ENCODE peak calls at places on chromosomes 16 and 17, in nine cellular contexts. R, C, A, V, I, X, Z, M and H are unnamed samples.

GRCh38 chr16:85699628-85700027 is 10.9 kb upstream of the GINS2 start:
- DNase-seq in R (no peak), M (no peak), V (no peak), A (no peak), X (peak; percentile 76), Z (no peak), C (peak; percentile 35), I (no peak), H (peak; percentile 91)

GRCh38 chr16:86346034-86346433 is 164.3 kb upstream of the FOXF1 start:
- DNase-seq in R (no peak), M (no peak), C (no peak), A (no peak), V (no peak), Z (no peak), X (no peak), I (no peak), H (no peak)

GRCh38 chr17:34760931-34761500 is 181.6 kb downstream of the TMEM132E start:
- DNase-seq in V (no peak), Z (no peak), I (no peak), A (no peak), M (no peak), X (no peak), C (no peak), R (no peak), H (no peak)

GRCh38 chr16:11955713-11956123 is 9.3 kb upstream of the TNFRSF17 start:
- DNase-seq in A (no peak), I (no peak), M (no peak), X (no peak), R (no peak), C (peak; percentile 12), V (no peak), Z (no peak), H (peak; percentile 76)

GRCh38 chr17:76726766-76727718 is at the start of gene METTL23:
- DNase-seq in R (peak; percentile 87), X (peak; percentile 92), I (peak; percentile 88), V (peak; percentile 79), A (no peak), M (peak; percentile 87), C (peak; percentile 81), Z (no peak), H (no peak)

GRCh38 chr17:74282587-74283370 is 8.7 kb downstream of the DNAI2 start:
- DNase-seq in M (no peak), Z (no peak), I (no peak), X (no peak), C (peak; percentile 38), R (no peak), V (no peak), A (peak; percentile 69), H (no peak)

GRCh38 chr17:77670125-77670524 is 288.4 kb upstream of the TNRC6C start:
- DNase-seq in V (no peak), A (no peak), C (no peak), Z (no peak), X (no peak), M (no peak), R (no peak), I (no peak), H (no peak)

GRCh38 chr17:5510776-5511175 is 24.4 kb downstream of the MIS12 start:
- DNase-seq in A (no peak), Z (no peak), X (peak; percentile 71), R (no peak), C (no peak), M (no peak), V (no peak), I (no peak), H (no peak)

GRCh38 chr16:29899516-29900101 is at the start of gene SEZ6L2:
- DNase-seq in C (peak; percentile 94), X (peak; percentile 94), R (peak; percentile 62), A (no peak), I (peak; percentile 89), Z (peak; percentile 90), M (no peak), V (peak; percentile 82), H (peak; percentile 92)

GRCh38 chr16:2777231-2777902 is at the start of gene ELOB:
- DNase-seq in C (peak; percentile 79), V (peak; percentile 80), R (peak; percentile 80), X (peak; percentile 91), M (peak; percentile 90), I (peak; percentile 92), Z (peak; percentile 44), A (no peak), H (peak; percentile 88)

GRCh38 chr17:69711504-69711903 is 297.0 kb downstream of the MAP2K6 start:
- DNase-seq in A (no peak), Z (no peak), V (no peak), R (no peak), X (no peak), M (peak; percentile 23), C (no peak), I (no peak), H (no peak)

GRCh38 chr16:11006666-11007065 is 62.3 kb downstream of the CLEC16A start:
- DNase-seq in Z (no peak), I (no peak), R (no peak), C (no peak), X (no peak), V (no peak), A (no peak), M (no peak), H (no peak)

GRCh38 chr16:3625911-3626732 is 14.7 kb upstream of the SLX4 start:
- DNase-seq in Z (no peak), V (no peak), I (no peak), R (no peak), A (no peak), X (peak; percentile 43), C (no peak), M (no peak), H (no peak)

GRCh38 chr16:81634380-81635121 is 144.5 kb upstream of the PLCG2 start:
- DNase-seq in C (no peak), A (no peak), V (no peak), Z (no peak), X (no peak), I (no peak), M (no peak), R (peak; percentile 43), H (no peak)

GRCh38 chr16:311725-312124 is 28.8 kb downstream of the PDIA2 start:
- DNase-seq in A (no peak), X (no peak), C (no peak), Z (no peak), I (no peak), V (no peak), R (no peak), M (no peak), H (no peak)

GRCh38 chr16:53789159-53789558 is 85.2 kb downstream of the FTO start:
- DNase-seq in V (no peak), Z (no peak), A (no peak), C (no peak), X (no peak), M (no peak), R (no peak), I (no peak), H (no peak)

GRCh38 chr17:57407287-57408063 is 151.2 kb downstream of the MSI2 start:
- DNase-seq in Z (no peak), A (no peak), I (peak; percentile 29), M (peak; percentile 53), C (no peak), V (peak; percentile 69), R (no peak), X (no peak), H (no peak)

GRCh38 chr17:27551701-27552466 is 79.1 kb upstream of the LGALS9 start:
- DNase-seq in A (no peak), M (no peak), R (no peak), X (no peak), V (no peak), C (peak; percentile 93), I (no peak), Z (peak; percentile 75), H (peak; percentile 45)

DNA sequence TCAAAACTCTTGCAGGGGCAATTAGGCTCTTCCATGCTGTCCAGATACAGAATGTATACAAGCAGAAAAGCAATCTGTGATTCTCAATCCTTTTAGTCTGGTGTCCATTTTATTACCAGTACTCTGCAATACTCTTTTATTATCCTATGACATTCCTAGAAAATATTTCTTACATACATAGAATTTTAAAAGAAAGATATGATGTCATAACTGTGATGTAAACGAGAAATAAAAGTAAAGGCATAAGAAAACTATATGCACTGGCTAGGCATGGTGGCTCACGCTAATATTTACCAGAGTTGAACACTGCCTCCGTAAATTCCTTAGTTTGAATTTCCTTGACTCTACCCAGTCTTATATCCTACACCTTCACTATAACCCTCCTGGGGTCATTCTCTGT is 55.0 kb downstream of the EFCAB5 start:
- DNase-seq in X (no peak), I (no peak), Z (no peak), R (no peak), M (no peak), A (no peak), C (no peak), V (no peak), H (no peak)
- TF ChIP-seq POLR2A in X (no peak), I (no peak), Z (no peak), R (no peak), M (no peak), A (no peak), C (no peak), V (no peak), H (no peak)

DNA sequence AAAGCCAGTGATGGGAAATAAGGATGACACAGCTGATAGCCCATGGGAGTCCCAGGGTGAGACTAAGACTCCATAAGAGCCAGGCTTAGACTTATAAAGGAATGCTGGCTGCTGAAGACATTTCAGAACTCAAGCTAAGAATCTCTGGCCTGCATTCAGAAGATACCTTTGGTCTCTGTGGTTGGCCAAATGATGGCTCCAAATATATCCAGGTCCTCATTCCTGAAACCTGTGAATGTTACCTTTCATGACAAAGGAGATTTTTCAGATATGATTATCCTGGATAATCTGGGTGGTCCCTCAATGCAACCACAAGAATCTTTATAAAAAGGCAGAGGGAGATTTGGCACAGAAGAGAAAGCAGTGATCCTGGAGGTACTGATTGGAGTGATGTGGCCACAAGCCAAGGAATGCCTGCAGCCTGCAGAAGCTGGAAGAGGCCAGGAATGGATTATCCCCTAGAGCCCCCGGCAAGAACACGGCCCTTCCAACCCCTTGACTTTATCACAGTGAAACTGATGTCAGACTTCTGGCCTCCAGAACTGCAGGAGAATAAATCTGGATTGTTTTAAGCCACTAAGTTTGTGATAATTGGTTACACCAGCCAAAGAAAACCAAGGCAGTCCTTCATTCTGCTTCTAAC is 253.3 kb downstream of the SLC39A11 start:
- DNase-seq in X (no peak), V (no peak), A (no peak), Z (no peak), R (no peak), C (no peak), I (no peak), M (no peak), H (no peak)
- TF ChIP-seq POLR2A in X (no peak), V (no peak), A (no peak), Z (no peak), R (no peak), C (no peak), I (no peak), M (no peak), H (no peak)

GRCh38 chr17:58517928-58518609 is 3.6 kb upstream of the MTMR4 start:
- DNase-seq in X (peak; percentile 100), C (peak; percentile 100), R (peak; percentile 100), M (peak; percentile 100), V (peak; percentile 100), A (peak; percentile 99), I (peak; percentile 99), Z (peak; percentile 100), H (peak; percentile 99)
- TF ChIP-seq POLR2A in X (peak; percentile 57), C (peak; percentile 39), R (peak; percentile 26), M (no peak), V (peak; percentile 56), A (no peak), I (no peak), Z (peak; percentile 42), H (peak; percentile 15)

DNA sequence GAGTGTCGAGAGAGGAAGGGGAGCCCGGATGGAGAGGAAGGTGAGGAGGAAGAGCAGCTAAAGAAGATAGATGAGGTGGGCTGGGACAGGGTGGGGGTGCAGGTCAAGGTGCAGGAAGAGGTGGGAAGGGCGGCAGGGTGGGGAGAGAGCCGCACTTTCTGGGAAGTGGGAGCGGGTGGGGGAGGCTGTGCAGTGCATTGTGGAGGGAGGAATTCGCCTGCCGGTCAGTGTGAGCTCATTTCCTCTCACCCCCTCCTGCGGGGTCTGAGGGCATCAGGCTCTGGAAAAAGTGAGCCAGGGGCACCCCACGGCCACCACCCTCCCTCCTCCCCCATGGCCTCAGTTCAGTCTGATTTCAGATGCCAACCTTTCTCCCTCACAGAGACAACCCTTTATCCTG is 2.5 kb upstream of the ARHGAP23 start:
- DNase-seq in X (no peak), A (no peak), M (no peak), R (peak; percentile 74), I (no peak), Z (no peak), V (no peak), C (no peak), H (peak; percentile 71)
- TF ChIP-seq POLR2A in X (no peak), A (no peak), M (no peak), R (no peak), I (no peak), Z (no peak), V (no peak), C (no peak), H (no peak)